ENCODE peak calls at places on chromosome 19, in nine cellular contexts. One of them, this sample, is unnamed.

GRCh38 chr19:28504139-28504538 is 708.8 kb downstream of the UQCRFS1 start:
- DNase-seq in spleen: no peak
- DNase-seq in SK-N-SH: no peak
- DNase-seq in stomach: no peak
- DNase-seq in K562: no peak
- DNase-seq in HepG2: no peak
- DNase-seq in H1: no peak
- DNase-seq in sigmoid colon: peak; percentile 30
- DNase-seq in transverse colon: no peak
- DNase-seq in this sample: no peak

GRCh38 chr19:44752816-44753618 is 4.5 kb downstream of the BCL3 start:
- DNase-seq in spleen: peak; percentile 99
- DNase-seq in SK-N-SH: peak; percentile 68
- DNase-seq in stomach: peak; percentile 95
- DNase-seq in K562: peak; percentile 93
- DNase-seq in HepG2: peak; percentile 50
- DNase-seq in H1: peak; percentile 70
- DNase-seq in sigmoid colon: peak; percentile 94
- DNase-seq in transverse colon: peak; percentile 96
- DNase-seq in this sample: peak; percentile 86

GRCh38 chr19:42115705-42116104 is 16.5 kb downstream of the POU2F2 start:
- DNase-seq in spleen: no peak
- DNase-seq in SK-N-SH: no peak
- DNase-seq in stomach: no peak
- DNase-seq in K562: no peak
- DNase-seq in HepG2: no peak
- DNase-seq in H1: no peak
- DNase-seq in sigmoid colon: no peak
- DNase-seq in transverse colon: no peak
- DNase-seq in this sample: no peak

GRCh38 chr19:17765069-17765618 is 13.9 kb downstream of the FCHO1 start:
- DNase-seq in spleen: peak; percentile 93
- DNase-seq in SK-N-SH: no peak
- DNase-seq in stomach: peak; percentile 66
- DNase-seq in K562: no peak
- DNase-seq in HepG2: peak; percentile 88
- DNase-seq in H1: no peak
- DNase-seq in sigmoid colon: peak; percentile 78
- DNase-seq in transverse colon: peak; percentile 86
- DNase-seq in this sample: no peak

GRCh38 chr19:14347999-14348889 is 33.0 kb upstream of the ADGRE5 start:
- DNase-seq in spleen: peak; percentile 93
- DNase-seq in SK-N-SH: peak; percentile 95
- DNase-seq in stomach: peak; percentile 76
- DNase-seq in K562: peak; percentile 88
- DNase-seq in HepG2: peak; percentile 28
- DNase-seq in H1: peak; percentile 92
- DNase-seq in sigmoid colon: peak; percentile 77
- DNase-seq in transverse colon: peak; percentile 77
- DNase-seq in this sample: peak; percentile 35

GRCh38 chr19:4911786-4912672 is 2.7 kb downstream of the UHRF1 start:
- DNase-seq in spleen: peak; percentile 83
- DNase-seq in SK-N-SH: peak; percentile 82
- DNase-seq in stomach: peak; percentile 52
- DNase-seq in K562: peak; percentile 62
- DNase-seq in HepG2: peak; percentile 40
- DNase-seq in H1: peak; percentile 80
- DNase-seq in sigmoid colon: peak; percentile 75
- DNase-seq in transverse colon: peak; percentile 64
- DNase-seq in this sample: no peak

GRCh38 chr19:55669418-55670279 is 5.4 kb upstream of the EPN1 start:
- DNase-seq in spleen: no peak
- DNase-seq in SK-N-SH: no peak
- DNase-seq in stomach: no peak
- DNase-seq in K562: no peak
- DNase-seq in HepG2: no peak
- DNase-seq in H1: no peak
- DNase-seq in sigmoid colon: no peak
- DNase-seq in transverse colon: no peak
- DNase-seq in this sample: no peak

GRCh38 chr19:38044267-38045111 is 137.5 kb downstream of the SIPA1L3 start:
- DNase-seq in spleen: no peak
- DNase-seq in SK-N-SH: no peak
- DNase-seq in stomach: no peak
- DNase-seq in K562: no peak
- DNase-seq in HepG2: no peak
- DNase-seq in H1: no peak
- DNase-seq in sigmoid colon: no peak
- DNase-seq in transverse colon: no peak
- DNase-seq in this sample: no peak

GRCh38 chr19:50190439-50190891 is 13.0 kb upstream of the MYH14 start:
- DNase-seq in spleen: no peak
- DNase-seq in SK-N-SH: no peak
- DNase-seq in stomach: peak; percentile 60
- DNase-seq in K562: no peak
- DNase-seq in HepG2: no peak
- DNase-seq in H1: no peak
- DNase-seq in sigmoid colon: no peak
- DNase-seq in transverse colon: peak; percentile 84
- DNase-seq in this sample: no peak

GRCh38 chr19:12956446-12957388 is at the start of gene GADD45GIP1:
- DNase-seq in spleen: peak; percentile 96
- DNase-seq in SK-N-SH: peak; percentile 94
- DNase-seq in stomach: peak; percentile 79
- DNase-seq in K562: peak; percentile 88
- DNase-seq in HepG2: peak; percentile 67
- DNase-seq in H1: peak; percentile 89
- DNase-seq in sigmoid colon: peak; percentile 88
- DNase-seq in transverse colon: peak; percentile 84
- DNase-seq in this sample: peak; percentile 64

GRCh38 chr19:17078920-17079709 is 3.5 kb downstream of the MYO9B start:
- DNase-seq in spleen: no peak
- DNase-seq in SK-N-SH: no peak
- DNase-seq in stomach: no peak
- DNase-seq in K562: no peak
- DNase-seq in HepG2: no peak
- DNase-seq in H1: no peak
- DNase-seq in sigmoid colon: no peak
- DNase-seq in transverse colon: no peak
- DNase-seq in this sample: no peak

GRCh38 chr19:18987456-18987855 is 45.9 kb downstream of the SUGP2 start:
- DNase-seq in spleen: no peak
- DNase-seq in SK-N-SH: no peak
- DNase-seq in stomach: no peak
- DNase-seq in K562: no peak
- DNase-seq in HepG2: no peak
- DNase-seq in H1: no peak
- DNase-seq in sigmoid colon: no peak
- DNase-seq in transverse colon: no peak
- DNase-seq in this sample: no peak

GRCh38 chr19:30799854-30800755 is 427.9 kb downstream of the ZNF536 start:
- DNase-seq in spleen: peak; percentile 84
- DNase-seq in SK-N-SH: no peak
- DNase-seq in stomach: peak; percentile 28
- DNase-seq in K562: peak; percentile 75
- DNase-seq in HepG2: peak; percentile 3
- DNase-seq in H1: peak; percentile 90
- DNase-seq in sigmoid colon: no peak
- DNase-seq in transverse colon: peak; percentile 39
- DNase-seq in this sample: no peak

GRCh38 chr19:916645-917322 is 349 bp upstream of the KISS1R start:
- DNase-seq in spleen: peak; percentile 80
- DNase-seq in SK-N-SH: peak; percentile 71
- DNase-seq in stomach: no peak
- DNase-seq in K562: peak; percentile 92
- DNase-seq in HepG2: peak; percentile 56
- DNase-seq in H1: peak; percentile 79
- DNase-seq in sigmoid colon: no peak
- DNase-seq in transverse colon: no peak
- DNase-seq in this sample: no peak

GRCh38 chr19:10730932-10731331 is 13.1 kb downstream of the DNM2 start:
- DNase-seq in spleen: peak; percentile 80
- DNase-seq in SK-N-SH: no peak
- DNase-seq in stomach: peak; percentile 46
- DNase-seq in K562: no peak
- DNase-seq in HepG2: no peak
- DNase-seq in H1: no peak
- DNase-seq in sigmoid colon: no peak
- DNase-seq in transverse colon: no peak
- DNase-seq in this sample: no peak

GRCh38 chr19:9075064-9075964 is 11.5 kb upstream of the OR1M1 start:
- DNase-seq in spleen: no peak
- DNase-seq in SK-N-SH: peak; percentile 30
- DNase-seq in stomach: peak; percentile 58
- DNase-seq in K562: peak; percentile 96
- DNase-seq in HepG2: peak; percentile 65
- DNase-seq in H1: peak; percentile 57
- DNase-seq in sigmoid colon: peak; percentile 90
- DNase-seq in transverse colon: peak; percentile 50
- DNase-seq in this sample: peak; percentile 69
- TF ChIP-seq POLR2AphosphoS5 in spleen: no peak
- TF ChIP-seq POLR2AphosphoS5 in SK-N-SH: peak; percentile 60
- TF ChIP-seq POLR2AphosphoS5 in stomach: no peak
- TF ChIP-seq POLR2AphosphoS5 in K562: peak; percentile 78
- TF ChIP-seq POLR2AphosphoS5 in HepG2: no peak
- TF ChIP-seq POLR2AphosphoS5 in H1: no peak
- TF ChIP-seq POLR2AphosphoS5 in sigmoid colon: peak; percentile 74
- TF ChIP-seq POLR2AphosphoS5 in transverse colon: peak; percentile 33
- TF ChIP-seq POLR2AphosphoS5 in this sample: no peak

DNA sequence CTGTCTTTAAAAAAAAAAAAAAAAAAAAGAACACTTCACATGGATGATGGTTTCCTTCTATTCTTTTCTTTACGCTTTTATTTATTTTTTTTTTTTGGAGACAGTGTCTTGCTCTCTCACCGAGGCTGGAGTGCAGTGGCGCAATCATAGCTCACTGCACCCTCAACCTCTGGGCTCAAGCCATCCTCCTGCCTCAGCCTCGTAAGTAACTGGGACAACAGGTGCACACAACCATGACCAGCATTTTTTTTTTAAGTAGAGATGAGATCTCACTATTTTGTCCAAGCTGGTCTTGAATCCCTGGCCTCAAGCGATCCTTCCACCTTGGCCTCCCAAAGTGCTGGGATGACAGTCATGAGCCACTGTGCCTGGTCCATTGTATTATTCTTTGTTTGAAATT is 24.3 kb downstream of the ANKRD27 start:
- DNase-seq in spleen: no peak
- DNase-seq in SK-N-SH: no peak
- DNase-seq in stomach: no peak
- DNase-seq in K562: no peak
- DNase-seq in HepG2: no peak
- DNase-seq in H1: no peak
- DNase-seq in sigmoid colon: no peak
- DNase-seq in transverse colon: no peak
- DNase-seq in this sample: no peak
- H3K4me3 ChIP-seq in spleen: no peak overlapping the region
- H3K4me3 ChIP-seq in SK-N-SH: no peak overlapping the region
- H3K4me3 ChIP-seq in stomach: no peak overlapping the region
- H3K4me3 ChIP-seq in K562: no peak overlapping the region
- H3K4me3 ChIP-seq in HepG2: no peak overlapping the region
- H3K4me3 ChIP-seq in H1: no peak overlapping the region
- H3K4me3 ChIP-seq in sigmoid colon: no peak overlapping the region
- H3K4me3 ChIP-seq in transverse colon: no peak overlapping the region
- H3K4me3 ChIP-seq in this sample: no peak overlapping the region

DNA sequence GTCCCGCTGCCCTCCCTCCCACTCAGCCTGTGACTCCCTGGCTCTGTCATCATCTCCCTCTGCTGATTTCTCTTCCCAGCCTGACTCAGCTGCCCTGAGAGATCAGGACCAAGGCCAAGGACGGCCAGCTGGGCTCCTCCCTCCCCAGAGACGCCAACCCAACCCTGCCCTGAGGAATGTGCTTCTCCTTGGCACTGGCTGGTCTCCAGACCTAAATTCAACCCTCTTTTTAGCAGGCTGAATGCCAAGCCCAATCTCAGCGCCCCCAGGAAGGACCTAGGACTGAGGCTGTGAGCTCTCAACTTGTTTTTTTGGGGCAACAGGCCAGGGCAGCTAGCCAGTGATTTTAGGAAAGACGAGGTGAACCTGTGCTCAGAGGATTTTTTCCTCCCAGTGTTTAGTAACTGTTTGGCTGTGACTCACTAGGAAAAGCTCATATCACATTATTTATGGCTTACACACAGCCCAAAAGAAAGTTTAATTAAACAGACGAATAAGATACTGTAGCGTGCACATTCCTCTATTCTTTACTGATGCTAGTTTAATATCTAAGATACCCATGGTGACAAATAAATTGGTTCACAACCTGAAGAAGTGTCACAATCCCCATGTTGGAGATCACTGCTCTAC is 7.4 kb upstream of the IGFL1 start:
- DNase-seq in spleen: no peak
- DNase-seq in SK-N-SH: no peak
- DNase-seq in stomach: peak; percentile 65
- DNase-seq in K562: no peak
- DNase-seq in HepG2: no peak
- DNase-seq in H1: peak; percentile 50
- DNase-seq in sigmoid colon: peak; percentile 71
- DNase-seq in transverse colon: no peak
- DNase-seq in this sample: peak; percentile 85
- TF ChIP-seq POLR2AphosphoS5 in spleen: no peak
- TF ChIP-seq POLR2AphosphoS5 in SK-N-SH: no peak
- TF ChIP-seq POLR2AphosphoS5 in stomach: no peak
- TF ChIP-seq POLR2AphosphoS5 in K562: no peak
- TF ChIP-seq POLR2AphosphoS5 in HepG2: no peak
- TF ChIP-seq POLR2AphosphoS5 in H1: no peak
- TF ChIP-seq POLR2AphosphoS5 in sigmoid colon: peak; percentile 34
- TF ChIP-seq POLR2AphosphoS5 in transverse colon: no peak
- TF ChIP-seq POLR2AphosphoS5 in this sample: no peak

GRCh38 chr19:53647350-53647749 is 15.6 kb downstream of the DPRX start:
- DNase-seq in spleen: no peak
- DNase-seq in SK-N-SH: no peak
- DNase-seq in stomach: no peak
- DNase-seq in K562: no peak
- DNase-seq in HepG2: no peak
- DNase-seq in H1: no peak
- DNase-seq in sigmoid colon: no peak
- DNase-seq in transverse colon: no peak
- DNase-seq in this sample: no peak

GRCh38 chr19:53646144-53646543 is 14.3 kb downstream of the DPRX start:
- DNase-seq in spleen: no peak
- DNase-seq in SK-N-SH: no peak
- DNase-seq in stomach: no peak
- DNase-seq in K562: no peak
- DNase-seq in HepG2: no peak
- DNase-seq in H1: no peak
- DNase-seq in sigmoid colon: no peak
- DNase-seq in transverse colon: no peak
- DNase-seq in this sample: no peak

GRCh38 chr19:53647792-53648191 is 16.0 kb downstream of the DPRX start:
- DNase-seq in spleen: no peak
- DNase-seq in SK-N-SH: no peak
- DNase-seq in stomach: no peak
- DNase-seq in K562: no peak
- DNase-seq in HepG2: no peak
- DNase-seq in H1: no peak
- DNase-seq in sigmoid colon: no peak
- DNase-seq in transverse colon: no peak
- DNase-seq in this sample: no peak

GRCh38 chr19:53642381-53643099 is 10.7 kb downstream of the DPRX start:
- DNase-seq in spleen: no peak
- DNase-seq in SK-N-SH: no peak
- DNase-seq in stomach: no peak
- DNase-seq in K562: no peak
- DNase-seq in HepG2: peak; percentile 87
- DNase-seq in H1: no peak
- DNase-seq in sigmoid colon: no peak
- DNase-seq in transverse colon: no peak
- DNase-seq in this sample: no peak

GRCh38 chr19:53644061-53644816 is 12.4 kb downstream of the DPRX start:
- DNase-seq in spleen: no peak
- DNase-seq in SK-N-SH: no peak
- DNase-seq in stomach: no peak
- DNase-seq in K562: no peak
- DNase-seq in HepG2: no peak
- DNase-seq in H1: peak; percentile 62
- DNase-seq in sigmoid colon: no peak
- DNase-seq in transverse colon: no peak
- DNase-seq in this sample: no peak
- H3K4me3 ChIP-seq in spleen: no peak overlapping the region
- H3K4me3 ChIP-seq in SK-N-SH: no peak overlapping the region
- H3K4me3 ChIP-seq in stomach: no peak overlapping the region
- H3K4me3 ChIP-seq in K562: no peak overlapping the region
- H3K4me3 ChIP-seq in HepG2: no peak overlapping the region
- H3K4me3 ChIP-seq in H1: no peak overlapping the region
- H3K4me3 ChIP-seq in sigmoid colon: no peak overlapping the region
- H3K4me3 ChIP-seq in transverse colon: no peak overlapping the region
- H3K4me3 ChIP-seq in this sample: no peak overlapping the region